ENCODE peak calls at places on chromosomes 13 and 19, in four cellular contexts. N, F, R and L are unnamed samples. For H3K79me2 and H3K4me1, the result is how much of the 10 kb centered on the place peaks cover.

GRCh38 chr19:9836021-9836420 is 903 bp downstream of the PIN1 start:
- DNase-seq in F (peak), R (no peak), N (no peak), L (no peak)

GRCh38 chr13:22061806-22062391 is 391.0 kb downstream of the FGF9 start:
- DNase-seq in F (no peak), N (no peak), R (no peak), L (no peak)

GRCh38 chr13:45826741-45827140 is 24.8 kb downstream of the SIAH3 start:
- DNase-seq in F (no peak), R (no peak), N (no peak), L (no peak)

GRCh38 chr13:93320942-93321341 is 94.3 kb downstream of the GPC6 start:
- DNase-seq in R (no peak), F (no peak), N (no peak), L (peak)

GRCh38 chr13:85665286-85665685 is 133.9 kb downstream of the SLITRK6 start:
- DNase-seq in F (no peak), N (peak), R (no peak), L (peak)

GRCh38 chr19:7203317-7203716 is 90.9 kb downstream of the INSR start:
- DNase-seq in N (no peak), R (no peak), F (no peak), L (no peak)

GRCh38 chr19:54454781-54455675 is 6.0 kb downstream of the LENG8 start:
- DNase-seq in R (no peak), N (peak), F (no peak), L (no peak)

GRCh38 chr13:91520952-91521351 is 122.5 kb downstream of the GPC5 start:
- DNase-seq in N (no peak), F (no peak), R (no peak), L (no peak)

GRCh38 chr19:56356944-56357343 is 36.4 kb downstream of the ZNF582 start:
- DNase-seq in F (no peak), R (no peak), N (no peak), L (no peak)

GRCh38 chr19:45655073-45655472 is 12.9 kb upstream of the GIPR start:
- DNase-seq in F (no peak), N (no peak), R (no peak), L (no peak)

GRCh38 chr19:27775395-27775794 is 1437.6 kb downstream of the UQCRFS1 start:
- DNase-seq in N (no peak), F (no peak), R (peak), L (no peak)

GRCh38 chr19:57813919-57814504 is 701 bp downstream of the ZNF552 start:
- DNase-seq in N (peak), R (no peak), F (no peak), L (no peak)

GRCh38 chr19:43784981-43785808 is 4.4 kb upstream of the KCNN4 start:
- DNase-seq in R (peak), N (peak), F (peak), L (peak)

GRCh38 chr19:46840157-46840942 is 10.3 kb downstream of the AP2S1 start:
- DNase-seq in R (peak), F (peak), N (peak), L (no peak)

GRCh38 chr19:6357995-6358394 is 3.3 kb upstream of the CLPP start:
- DNase-seq in N (no peak), R (no peak), F (no peak), L (no peak)

GRCh38 chr13:82248713-82249112 is 1633.6 kb downstream of the SLITRK1 start:
- DNase-seq in R (no peak), N (no peak), F (no peak), L (no peak)

GRCh38 chr19:46620716-46621115 is 4.2 kb downstream of the PTGIR start:
- DNase-seq in F (no peak), N (no peak), R (no peak), L (peak)

GRCh38 chr19:35518313-35518712 is 4.9 kb upstream of the DMKN start:
- DNase-seq in R (no peak), F (no peak), N (peak), L (peak)

GRCh38 chr13:44132710-44133109 is 240.9 kb upstream of the SERP2 start:
- DNase-seq in R (no peak), N (no peak), F (no peak), L (peak)

GRCh38 chr13:73718248-73718647 is 416.0 kb downstream of the KLF12 start:
- DNase-seq in F (no peak), N (no peak), R (peak), L (no peak)

GRCh38 chr13:39699274-39699673 is 43.8 kb downstream of the COG6 start:
- DNase-seq in N (no peak), R (no peak), F (no peak), L (no peak)

GRCh38 chr19:55830656-55831055 is 1.1 kb downstream of the NLRP11 start:
- DNase-seq in R (no peak), F (no peak), N (no peak), L (no peak)

GRCh38 chr13:99439048-99439447 is 62.2 kb upstream of the TM9SF2 start:
- DNase-seq in R (no peak), N (no peak), F (no peak), L (no peak)

GRCh38 chr13:114196629-114197028 is 17.6 kb downstream of the CFAP97D2 start:
- DNase-seq in R (no peak), N (no peak), F (no peak), L (no peak)

GRCh38 chr13:32581177-32581786 is 5.0 kb upstream of the PDS5B start:
- DNase-seq in R (no peak), N (peak), F (no peak), L (peak)

GRCh38 chr19:17677002-17677401 is 11.2 kb downstream of the UNC13A start:
- DNase-seq in R (no peak), N (no peak), F (no peak), L (no peak)

GRCh38 chr19:9705836-9706235 is 30.9 kb upstream of the ZNF562 start:
- DNase-seq in F (no peak), N (no peak), R (no peak), L (no peak)

GRCh38 chr19:7168941-7169340 is 99.4 kb downstream of the ZNF557 start:
- DNase-seq in F (no peak), N (no peak), R (no peak), L (peak)

GRCh38 chr19:46416077-46416709 is 2.8 kb upstream of the CCDC8 start:
- DNase-seq in N (peak), F (peak), R (peak), L (peak)

GRCh38 chr13:94553766-94554165 is 42.2 kb downstream of the TGDS start:
- DNase-seq in R (no peak), F (no peak), N (no peak), L (no peak)

GRCh38 chr19:7395360-7395781 is 46.6 kb downstream of the ARHGEF18 start:
- DNase-seq in R (no peak), F (peak), N (no peak), L (no peak)

GRCh38 chr19:46413262-46414031 is at the start of gene CCDC8:
- DNase-seq in F (no peak), R (peak), N (peak), L (peak)

GRCh38 chr13:40172149-40172591 is 494.3 kb downstream of the FOXO1 start:
- DNase-seq in N (no peak), F (no peak), R (peak), L (no peak)

GRCh38 chr19:39498262-39499081 is at the start of gene DLL3:
- DNase-seq in R (peak), N (peak), F (peak), L (no peak)

GRCh38 chr19:31969110-31969509 is 376.3 kb upstream of the ZNF507 start:
- DNase-seq in F (no peak), N (no peak), R (no peak), L (no peak)

GRCh38 chr13:32947886-32948285 is 68.3 kb upstream of the KL start:
- DNase-seq in F (no peak), R (no peak), N (no peak), L (no peak)

GRCh38 chr13:77415253-77416127 is 88.6 kb upstream of the MYCBP2 start:
- DNase-seq in R (no peak), N (no peak), F (no peak), L (no peak)

GRCh38 chr13:85652536-85652935 is 146.7 kb downstream of the SLITRK6 start:
- DNase-seq in F (no peak), N (no peak), R (no peak), L (no peak)

GRCh38 chr19:2170987-2171348 is 7.2 kb downstream of the DOT1L start:
- DNase-seq in N (no peak), R (no peak), F (no peak), L (no peak)
- H3K79me2 ChIP-seq in N (half or more), R (under half), F (half or more), L (half or more)

GRCh38 chr19:40597329-40597838 is 3.8 kb upstream of the LTBP4 start:
- DNase-seq in R (no peak), N (no peak), F (no peak), L (no peak)
- H3K4me1 ChIP-seq in R (under half), N (under half), F (under half), L (under half)

GRCh38 chr19:33806434-33806881 is 9.8 kb downstream of the KCTD15 start:
- DNase-seq in N (no peak), F (no peak), R (no peak), L (no peak)

GRCh38 chr19:33808399-33808798 is 11.7 kb downstream of the KCTD15 start:
- DNase-seq in N (no peak), F (no peak), R (no peak), L (no peak)

GRCh38 chr19:33805313-33805712 is 8.6 kb downstream of the KCTD15 start:
- DNase-seq in F (no peak), R (no peak), N (no peak), L (no peak)

GRCh38 chr19:33804021-33804799 is 7.5 kb downstream of the KCTD15 start:
- DNase-seq in R (no peak), N (peak), F (no peak), L (peak)

GRCh38 chr19:33805840-33806433 is 9.3 kb downstream of the KCTD15 start:
- DNase-seq in F (no peak), R (no peak), N (no peak), L (no peak)
- H3K79me2 ChIP-seq in F (under half), R (under half), N (under half), L (half or more)

DNA sequence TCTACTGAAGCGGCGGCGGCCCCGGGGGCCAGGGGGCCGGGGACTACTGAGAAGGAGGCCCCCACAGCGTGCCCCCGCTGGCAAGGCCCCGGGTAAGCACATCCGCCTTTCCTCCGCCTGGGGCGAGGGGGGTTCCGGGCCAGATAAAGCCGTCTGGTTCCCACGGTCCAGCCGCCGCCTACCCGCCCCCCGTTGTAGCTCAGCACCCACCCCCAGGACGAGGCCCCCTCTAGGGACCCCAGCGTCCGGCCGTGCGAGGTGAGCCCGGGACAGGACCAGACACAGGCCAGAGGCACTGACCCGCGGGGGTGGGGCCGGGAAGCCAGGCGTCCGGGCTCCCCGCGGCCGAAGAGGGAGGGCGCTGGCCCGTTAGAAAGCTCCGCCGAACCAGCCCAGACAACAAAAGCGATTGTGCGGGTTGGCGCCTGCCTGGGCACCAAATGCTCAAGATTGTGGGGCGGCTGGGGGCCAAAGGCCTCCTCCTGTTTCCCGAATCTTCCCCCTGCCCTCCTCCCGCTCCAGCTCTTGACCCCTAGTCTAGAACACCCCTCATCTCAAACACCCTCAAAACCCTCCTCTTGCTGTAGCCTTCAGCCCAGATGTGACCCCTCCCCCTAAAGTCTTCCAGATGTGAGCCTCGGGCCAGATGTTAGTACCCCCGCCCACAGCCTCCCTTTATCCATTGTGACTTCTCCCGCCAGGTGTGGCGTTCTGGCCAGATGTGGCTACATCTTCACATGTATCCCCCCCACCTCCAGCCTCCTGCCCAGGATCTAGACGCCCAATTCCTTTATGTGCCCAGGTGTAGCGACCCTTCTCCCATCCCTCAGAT is 867 bp upstream of the LTBP4 start:
- DNase-seq in R (peak), N (no peak), F (no peak), L (no peak)
- H3K4me1 ChIP-seq in R (under half), N (under half), F (under half), L (under half)